ENCODE peak calls at places on chromosomes 4 and X, in four cellular contexts. One of them, this sample, is unnamed.

GRCh38 chr4:146256328-146256727 is 42.0 kb downstream of the REELD1 start:
- ATAC-seq in pancreas: peak
- ATAC-seq in CD4-positive, CD25-positive, alpha-beta regulatory T cell: no peak
- ATAC-seq in gastrocnemius medialis: no peak
- ATAC-seq in this sample: no peak

GRCh38 chrX:136646602-136647239 is 1.2 kb upstream of the CD40LG start:
- ATAC-seq in pancreas: no peak
- ATAC-seq in CD4-positive, CD25-positive, alpha-beta regulatory T cell: peak
- ATAC-seq in gastrocnemius medialis: no peak
- ATAC-seq in this sample: no peak

GRCh38 chr4:184451726-184452125 is 22.6 kb downstream of the IRF2 start:
- ATAC-seq in pancreas: no peak
- ATAC-seq in gastrocnemius medialis: no peak
- ATAC-seq in CD4-positive, CD25-positive, alpha-beta regulatory T cell: no peak
- ATAC-seq in this sample: no peak

GRCh38 chr4:1571165-1571908 is 112.8 kb downstream of the FAM53A start:
- ATAC-seq in gastrocnemius medialis: no peak
- ATAC-seq in CD4-positive, CD25-positive, alpha-beta regulatory T cell: no peak
- ATAC-seq in pancreas: no peak
- ATAC-seq in this sample: no peak

GRCh38 chrX:69993494-69993893 is 56.2 kb downstream of the AWAT2 start:
- ATAC-seq in gastrocnemius medialis: no peak
- ATAC-seq in pancreas: no peak
- ATAC-seq in CD4-positive, CD25-positive, alpha-beta regulatory T cell: no peak
- ATAC-seq in this sample: no peak

GRCh38 chr4:1711055-1711905 is 839 bp downstream of the SLBP start:
- ATAC-seq in pancreas: peak
- ATAC-seq in gastrocnemius medialis: peak
- ATAC-seq in CD4-positive, CD25-positive, alpha-beta regulatory T cell: no peak
- ATAC-seq in this sample: no peak

GRCh38 chr4:105637409-105638258 is 70.9 kb downstream of the INTS12 start:
- ATAC-seq in gastrocnemius medialis: peak
- ATAC-seq in CD4-positive, CD25-positive, alpha-beta regulatory T cell: no peak
- ATAC-seq in pancreas: peak
- ATAC-seq in this sample: peak

GRCh38 chrX:55033429-55033828 is 2.7 kb upstream of the ALAS2 start:
- ATAC-seq in CD4-positive, CD25-positive, alpha-beta regulatory T cell: no peak
- ATAC-seq in gastrocnemius medialis: no peak
- ATAC-seq in pancreas: no peak
- ATAC-seq in this sample: no peak

GRCh38 chr4:155434904-155435303 is 58.1 kb upstream of the MAP9 start:
- ATAC-seq in gastrocnemius medialis: no peak
- ATAC-seq in pancreas: no peak
- ATAC-seq in CD4-positive, CD25-positive, alpha-beta regulatory T cell: no peak
- ATAC-seq in this sample: no peak

GRCh38 chr4:108146819-108147218 is 21.9 kb downstream of the LEF1 start:
- ATAC-seq in gastrocnemius medialis: no peak
- ATAC-seq in CD4-positive, CD25-positive, alpha-beta regulatory T cell: no peak
- ATAC-seq in pancreas: no peak
- ATAC-seq in this sample: no peak

GRCh38 chrX:77342028-77342427 is 105.2 kb upstream of the FGF16 start:
- ATAC-seq in pancreas: no peak
- ATAC-seq in gastrocnemius medialis: no peak
- ATAC-seq in CD4-positive, CD25-positive, alpha-beta regulatory T cell: no peak
- ATAC-seq in this sample: no peak

GRCh38 chr4:113776016-113776415 is 14.5 kb upstream of the CAMK2D start:
- ATAC-seq in gastrocnemius medialis: no peak
- ATAC-seq in CD4-positive, CD25-positive, alpha-beta regulatory T cell: no peak
- ATAC-seq in pancreas: no peak
- ATAC-seq in this sample: no peak

GRCh38 chr4:89434364-89434988 is 126.9 kb upstream of the GPRIN3 start:
- ATAC-seq in CD4-positive, CD25-positive, alpha-beta regulatory T cell: peak
- ATAC-seq in gastrocnemius medialis: no peak
- ATAC-seq in pancreas: peak
- ATAC-seq in this sample: no peak

GRCh38 chr4:4697584-4697983 is 155.7 kb upstream of the STX18 start:
- ATAC-seq in CD4-positive, CD25-positive, alpha-beta regulatory T cell: no peak
- ATAC-seq in gastrocnemius medialis: no peak
- ATAC-seq in pancreas: no peak
- ATAC-seq in this sample: no peak

GRCh38 chr4:16804581-16804980 is 93.9 kb downstream of the LDB2 start:
- ATAC-seq in gastrocnemius medialis: no peak
- ATAC-seq in CD4-positive, CD25-positive, alpha-beta regulatory T cell: no peak
- ATAC-seq in pancreas: no peak
- ATAC-seq in this sample: no peak

GRCh38 chr4:15779336-15779735 is 1.2 kb downstream of the CD38 start:
- ATAC-seq in CD4-positive, CD25-positive, alpha-beta regulatory T cell: no peak
- ATAC-seq in gastrocnemius medialis: peak
- ATAC-seq in pancreas: peak
- ATAC-seq in this sample: peak

GRCh38 chr4:182204042-182204441 is 39.2 kb upstream of the TENM3 start:
- ATAC-seq in pancreas: no peak
- ATAC-seq in gastrocnemius medialis: no peak
- ATAC-seq in CD4-positive, CD25-positive, alpha-beta regulatory T cell: no peak
- ATAC-seq in this sample: no peak

GRCh38 chr4:3857316-3857926 is 91.2 kb downstream of the ADRA2C start:
- ATAC-seq in CD4-positive, CD25-positive, alpha-beta regulatory T cell: no peak
- ATAC-seq in pancreas: no peak
- ATAC-seq in gastrocnemius medialis: no peak
- ATAC-seq in this sample: no peak

GRCh38 chrX:11540532-11541377 is 125.0 kb downstream of the ARHGAP6 start:
- ATAC-seq in CD4-positive, CD25-positive, alpha-beta regulatory T cell: no peak
- ATAC-seq in gastrocnemius medialis: peak
- ATAC-seq in pancreas: no peak
- ATAC-seq in this sample: peak

GRCh38 chrX:75158054-75158453 is 2.0 kb upstream of the ABCB7 start:
- ATAC-seq in CD4-positive, CD25-positive, alpha-beta regulatory T cell: no peak
- ATAC-seq in pancreas: no peak
- ATAC-seq in gastrocnemius medialis: peak
- ATAC-seq in this sample: no peak

GRCh38 chrX:75156537-75156945 is 458 bp upstream of the ABCB7 start:
- ATAC-seq in pancreas: peak
- ATAC-seq in gastrocnemius medialis: peak
- ATAC-seq in CD4-positive, CD25-positive, alpha-beta regulatory T cell: no peak
- ATAC-seq in this sample: peak

GRCh38 chrX:75154871-75155270 is 1.2 kb downstream of the ABCB7 start:
- ATAC-seq in gastrocnemius medialis: no peak
- ATAC-seq in CD4-positive, CD25-positive, alpha-beta regulatory T cell: no peak
- ATAC-seq in pancreas: no peak
- ATAC-seq in this sample: no peak

GRCh38 chrX:75155830-75156525 is at the start of gene ABCB7:
- ATAC-seq in gastrocnemius medialis: peak
- ATAC-seq in pancreas: peak
- ATAC-seq in CD4-positive, CD25-positive, alpha-beta regulatory T cell: peak
- ATAC-seq in this sample: peak

GRCh38 chrX:75155454-75155829 is 641 bp downstream of the ABCB7 start:
- ATAC-seq in pancreas: no peak
- ATAC-seq in gastrocnemius medialis: no peak
- ATAC-seq in CD4-positive, CD25-positive, alpha-beta regulatory T cell: no peak
- ATAC-seq in this sample: no peak
- H3K4me3 ChIP-seq in pancreas: peak
- H3K4me3 ChIP-seq in gastrocnemius medialis: peak
- H3K4me3 ChIP-seq in CD4-positive, CD25-positive, alpha-beta regulatory T cell: peak
- H3K4me3 ChIP-seq in this sample: peak

GRCh38 chrX:129956145-129956544 is 26.3 kb upstream of the BCORL1 start:
- ATAC-seq in CD4-positive, CD25-positive, alpha-beta regulatory T cell: no peak
- ATAC-seq in pancreas: no peak
- ATAC-seq in gastrocnemius medialis: no peak
- ATAC-seq in this sample: no peak

GRCh38 chrX:129954804-129955203 is 27.6 kb upstream of the BCORL1 start:
- ATAC-seq in gastrocnemius medialis: no peak
- ATAC-seq in pancreas: no peak
- ATAC-seq in CD4-positive, CD25-positive, alpha-beta regulatory T cell: no peak
- ATAC-seq in this sample: no peak

GRCh38 chrX:129955682-129956081 is 26.8 kb upstream of the BCORL1 start:
- ATAC-seq in CD4-positive, CD25-positive, alpha-beta regulatory T cell: no peak
- ATAC-seq in pancreas: no peak
- ATAC-seq in gastrocnemius medialis: no peak
- ATAC-seq in this sample: no peak

GRCh38 chrX:129953881-129954280 is 28.6 kb upstream of the BCORL1 start:
- ATAC-seq in pancreas: no peak
- ATAC-seq in CD4-positive, CD25-positive, alpha-beta regulatory T cell: no peak
- ATAC-seq in gastrocnemius medialis: no peak
- ATAC-seq in this sample: no peak

GRCh38 chrX:129953334-129953648 is 29.1 kb upstream of the BCORL1 start:
- ATAC-seq in pancreas: no peak
- ATAC-seq in CD4-positive, CD25-positive, alpha-beta regulatory T cell: no peak
- ATAC-seq in gastrocnemius medialis: no peak
- ATAC-seq in this sample: no peak
- H3K4me3 ChIP-seq in pancreas: no peak
- H3K4me3 ChIP-seq in CD4-positive, CD25-positive, alpha-beta regulatory T cell: peak
- H3K4me3 ChIP-seq in gastrocnemius medialis: peak
- H3K4me3 ChIP-seq in this sample: peak

GRCh38 chrX:131288188-131288587 is 918 bp downstream of the IGSF1 start:
- ATAC-seq in pancreas: no peak
- ATAC-seq in CD4-positive, CD25-positive, alpha-beta regulatory T cell: no peak
- ATAC-seq in gastrocnemius medialis: no peak
- ATAC-seq in this sample: no peak
- H3K4me3 ChIP-seq in pancreas: no peak
- H3K4me3 ChIP-seq in CD4-positive, CD25-positive, alpha-beta regulatory T cell: no peak
- H3K4me3 ChIP-seq in gastrocnemius medialis: no peak
- H3K4me3 ChIP-seq in this sample: no peak

GRCh38 chr4:75028196-75028854 is 95.4 kb downstream of the PARM1 start:
- ATAC-seq in pancreas: peak
- ATAC-seq in CD4-positive, CD25-positive, alpha-beta regulatory T cell: no peak
- ATAC-seq in gastrocnemius medialis: no peak
- ATAC-seq in this sample: no peak
- H3K4me3 ChIP-seq in pancreas: no peak
- H3K4me3 ChIP-seq in CD4-positive, CD25-positive, alpha-beta regulatory T cell: no peak
- H3K4me3 ChIP-seq in gastrocnemius medialis: no peak
- H3K4me3 ChIP-seq in this sample: no peak

GRCh38 chrX:42930951-42931350 is 153.0 kb upstream of the PPP1R2C start:
- ATAC-seq in CD4-positive, CD25-positive, alpha-beta regulatory T cell: no peak
- ATAC-seq in pancreas: no peak
- ATAC-seq in gastrocnemius medialis: no peak
- ATAC-seq in this sample: no peak

GRCh38 chrX:42934020-42934701 is 156.2 kb upstream of the PPP1R2C start:
- ATAC-seq in pancreas: no peak
- ATAC-seq in CD4-positive, CD25-positive, alpha-beta regulatory T cell: peak
- ATAC-seq in gastrocnemius medialis: no peak
- ATAC-seq in this sample: no peak
- H3K4me3 ChIP-seq in pancreas: no peak
- H3K4me3 ChIP-seq in CD4-positive, CD25-positive, alpha-beta regulatory T cell: peak
- H3K4me3 ChIP-seq in gastrocnemius medialis: no peak
- H3K4me3 ChIP-seq in this sample: no peak

GRCh38 chrX:14028473-14028872 is 1.2 kb downstream of the GEMIN8 start:
- ATAC-seq in gastrocnemius medialis: no peak
- ATAC-seq in pancreas: no peak
- ATAC-seq in CD4-positive, CD25-positive, alpha-beta regulatory T cell: no peak
- ATAC-seq in this sample: no peak

GRCh38 chrX:14032383-14032782 is 2.7 kb upstream of the GEMIN8 start:
- ATAC-seq in gastrocnemius medialis: no peak
- ATAC-seq in CD4-positive, CD25-positive, alpha-beta regulatory T cell: no peak
- ATAC-seq in pancreas: peak
- ATAC-seq in this sample: no peak

GRCh38 chrX:14029039-14029424 is 660 bp downstream of the GEMIN8 start:
- ATAC-seq in CD4-positive, CD25-positive, alpha-beta regulatory T cell: no peak
- ATAC-seq in pancreas: no peak
- ATAC-seq in gastrocnemius medialis: peak
- ATAC-seq in this sample: no peak

GRCh38 chrX:14029425-14030247 is at the start of gene GEMIN8:
- ATAC-seq in CD4-positive, CD25-positive, alpha-beta regulatory T cell: peak
- ATAC-seq in gastrocnemius medialis: peak
- ATAC-seq in pancreas: peak
- ATAC-seq in this sample: peak

DNA sequence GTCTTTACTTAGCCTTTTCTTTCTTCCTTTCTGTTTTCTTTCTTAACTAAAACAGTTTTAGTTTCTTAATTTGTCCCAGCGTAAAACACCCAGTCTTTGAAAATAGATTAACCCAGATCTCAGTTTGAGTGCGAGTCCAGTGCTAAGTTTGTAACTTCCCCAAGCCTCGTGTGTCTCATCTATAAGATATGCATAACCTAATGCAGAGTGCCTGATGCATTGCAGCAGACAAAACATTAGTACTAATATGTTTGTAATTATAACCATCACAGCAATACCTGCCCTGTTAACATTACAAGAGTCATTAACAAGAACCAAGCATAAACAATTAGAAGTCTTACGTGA is 528 bp upstream of the GEMIN8 start:
- ATAC-seq in gastrocnemius medialis: peak
- ATAC-seq in CD4-positive, CD25-positive, alpha-beta regulatory T cell: no peak
- ATAC-seq in pancreas: peak
- ATAC-seq in this sample: no peak
- H3K4me3 ChIP-seq in gastrocnemius medialis: peak
- H3K4me3 ChIP-seq in CD4-positive, CD25-positive, alpha-beta regulatory T cell: peak
- H3K4me3 ChIP-seq in pancreas: peak
- H3K4me3 ChIP-seq in this sample: peak

DNA sequence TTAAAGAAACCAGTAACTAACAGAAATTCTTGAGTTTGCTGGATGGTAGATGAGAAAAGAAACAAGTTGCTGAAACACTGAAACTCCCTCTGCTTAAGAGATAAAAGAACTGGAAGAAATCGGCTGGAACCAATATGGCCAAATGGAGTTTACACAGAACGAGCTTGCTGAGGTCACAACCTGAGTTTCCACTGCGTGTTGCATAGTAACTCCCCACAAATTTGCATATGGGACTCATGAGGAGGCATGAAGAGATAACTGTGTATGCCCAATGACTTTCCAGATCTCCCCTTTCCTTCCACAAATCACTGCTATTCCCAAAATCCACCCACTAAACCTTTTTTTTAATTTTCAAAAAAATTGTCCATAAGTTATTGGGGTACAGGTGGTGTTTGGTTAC is 10.2 kb upstream of the SMR3B start:
- ATAC-seq in CD4-positive, CD25-positive, alpha-beta regulatory T cell: no peak
- ATAC-seq in pancreas: no peak
- ATAC-seq in gastrocnemius medialis: no peak
- ATAC-seq in this sample: no peak
- H3K4me3 ChIP-seq in CD4-positive, CD25-positive, alpha-beta regulatory T cell: no peak
- H3K4me3 ChIP-seq in pancreas: no peak
- H3K4me3 ChIP-seq in gastrocnemius medialis: no peak
- H3K4me3 ChIP-seq in this sample: no peak

This sample was measured in gastroesophageal sphincter.